ENCODE peak calls at places on chromosomes 1 and 21, in six cellular contexts. One of them, this sample, is unnamed.

GRCh38 chr1:59643526-59643925 is 171.2 kb upstream of the HOOK1 start:
- DNase-seq in pancreas: no peak
- DNase-seq in body of pancreas: no peak
- DNase-seq in heart right ventricle: no peak
- DNase-seq in colonic mucosa: no peak
- DNase-seq in uterus: no peak
- DNase-seq in this sample: no peak

GRCh38 chr1:53238197-53239155 is at the start of gene MAGOH:
- DNase-seq in heart right ventricle: peak; percentile 93
- DNase-seq in colonic mucosa: peak; percentile 97
- DNase-seq in pancreas: peak; percentile 92
- DNase-seq in body of pancreas: peak; percentile 95
- DNase-seq in uterus: peak; percentile 94
- DNase-seq in this sample: peak; percentile 86

GRCh38 chr1:154219511-154219910 is 1.2 kb upstream of the UBAP2L start:
- DNase-seq in body of pancreas: peak; percentile 26
- DNase-seq in uterus: no peak
- DNase-seq in pancreas: no peak
- DNase-seq in colonic mucosa: peak; percentile 31
- DNase-seq in heart right ventricle: no peak
- DNase-seq in this sample: peak; percentile 6

GRCh38 chr1:180887841-180888240 is 24.9 kb upstream of the KIAA1614 start:
- DNase-seq in uterus: no peak
- DNase-seq in body of pancreas: no peak
- DNase-seq in colonic mucosa: no peak
- DNase-seq in pancreas: no peak
- DNase-seq in heart right ventricle: no peak
- DNase-seq in this sample: no peak

GRCh38 chr1:230827081-230827681 is 41.1 kb downstream of the C1orf198 start:
- DNase-seq in colonic mucosa: no peak
- DNase-seq in pancreas: no peak
- DNase-seq in heart right ventricle: peak; percentile 56
- DNase-seq in body of pancreas: peak; percentile 31
- DNase-seq in uterus: peak; percentile 56
- DNase-seq in this sample: no peak

GRCh38 chr1:57424231-57425027 is 569 bp upstream of the DAB1 start:
- DNase-seq in colonic mucosa: no peak
- DNase-seq in pancreas: peak; percentile 30
- DNase-seq in heart right ventricle: peak; percentile 27
- DNase-seq in body of pancreas: peak; percentile 24
- DNase-seq in uterus: no peak
- DNase-seq in this sample: no peak

GRCh38 chr1:88009916-88010315 is 674.2 kb upstream of the PKN2 start:
- DNase-seq in uterus: no peak
- DNase-seq in colonic mucosa: no peak
- DNase-seq in heart right ventricle: no peak
- DNase-seq in pancreas: no peak
- DNase-seq in body of pancreas: no peak
- DNase-seq in this sample: no peak

GRCh38 chr1:67978988-67979516 is 71.4 kb downstream of the DIRAS3 start:
- DNase-seq in colonic mucosa: no peak
- DNase-seq in heart right ventricle: no peak
- DNase-seq in body of pancreas: no peak
- DNase-seq in pancreas: no peak
- DNase-seq in uterus: no peak
- DNase-seq in this sample: peak; percentile 80

GRCh38 chr1:59163268-59164092 is 133.4 kb upstream of the FGGY start:
- DNase-seq in heart right ventricle: no peak
- DNase-seq in colonic mucosa: no peak
- DNase-seq in uterus: no peak
- DNase-seq in body of pancreas: no peak
- DNase-seq in pancreas: no peak
- DNase-seq in this sample: no peak

GRCh38 chr1:115748396-115749130 is 20.0 kb downstream of the CASQ2 start:
- DNase-seq in body of pancreas: no peak
- DNase-seq in pancreas: no peak
- DNase-seq in colonic mucosa: no peak
- DNase-seq in uterus: no peak
- DNase-seq in heart right ventricle: no peak
- DNase-seq in this sample: peak; percentile 55

GRCh38 chr1:64038119-64038518 is 165.3 kb upstream of the UBE2U start:
- DNase-seq in heart right ventricle: no peak
- DNase-seq in uterus: no peak
- DNase-seq in body of pancreas: no peak
- DNase-seq in pancreas: no peak
- DNase-seq in colonic mucosa: no peak
- DNase-seq in this sample: no peak

GRCh38 chr21:30443226-30443625 is 3.2 kb downstream of the KRTAP15-1 start:
- DNase-seq in heart right ventricle: no peak
- DNase-seq in body of pancreas: no peak
- DNase-seq in pancreas: no peak
- DNase-seq in uterus: no peak
- DNase-seq in colonic mucosa: no peak
- DNase-seq in this sample: no peak

DNA sequence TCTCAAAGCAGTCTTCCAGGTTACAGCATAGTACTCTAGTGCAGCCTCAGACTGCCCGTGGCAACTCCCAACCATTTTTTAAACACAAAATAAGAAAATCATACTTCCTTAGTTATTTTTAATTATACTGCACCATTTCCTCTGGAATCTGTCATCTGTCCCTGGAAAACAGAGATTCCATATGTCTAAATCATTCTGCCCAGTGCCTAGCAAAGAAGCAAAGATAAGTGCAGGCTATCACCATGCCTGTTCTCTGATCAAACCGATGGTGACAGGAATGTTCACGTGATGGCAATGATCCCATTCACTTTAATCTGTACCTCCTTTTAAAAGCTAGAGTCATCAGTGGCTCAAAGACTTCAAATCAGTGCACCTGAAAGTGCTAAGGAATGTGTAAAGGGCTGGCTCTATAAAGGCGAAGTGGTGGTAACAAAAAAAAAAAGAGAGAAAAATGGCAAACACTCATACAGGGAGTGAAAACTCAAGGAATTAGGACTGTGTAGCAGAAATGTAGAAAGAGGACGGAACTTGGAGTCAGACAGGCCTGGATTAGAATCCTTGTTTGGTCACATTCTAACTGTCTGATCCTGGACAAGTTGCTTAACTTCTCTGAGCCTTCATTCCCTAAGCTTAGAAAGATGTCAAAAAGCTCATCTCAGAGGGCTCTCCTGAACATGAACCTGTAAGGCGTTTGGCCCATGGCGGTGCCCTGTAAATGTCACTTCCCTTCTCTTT is 9.9 kb upstream of the CCN1 start:
- DNase-seq in heart right ventricle: no peak
- DNase-seq in colonic mucosa: no peak
- DNase-seq in uterus: no peak
- DNase-seq in pancreas: no peak
- DNase-seq in body of pancreas: no peak
- DNase-seq in this sample: no peak
- H3K27ac ChIP-seq in heart right ventricle: no peak overlapping the region
- H3K27ac ChIP-seq in colonic mucosa: no peak overlapping the region
- H3K27ac ChIP-seq in uterus: peak overlapping the region; percentile 97
- H3K27ac ChIP-seq in pancreas: no peak overlapping the region
- H3K27ac ChIP-seq in body of pancreas: no peak overlapping the region
- H3K27ac ChIP-seq in this sample: no peak overlapping the region

DNA sequence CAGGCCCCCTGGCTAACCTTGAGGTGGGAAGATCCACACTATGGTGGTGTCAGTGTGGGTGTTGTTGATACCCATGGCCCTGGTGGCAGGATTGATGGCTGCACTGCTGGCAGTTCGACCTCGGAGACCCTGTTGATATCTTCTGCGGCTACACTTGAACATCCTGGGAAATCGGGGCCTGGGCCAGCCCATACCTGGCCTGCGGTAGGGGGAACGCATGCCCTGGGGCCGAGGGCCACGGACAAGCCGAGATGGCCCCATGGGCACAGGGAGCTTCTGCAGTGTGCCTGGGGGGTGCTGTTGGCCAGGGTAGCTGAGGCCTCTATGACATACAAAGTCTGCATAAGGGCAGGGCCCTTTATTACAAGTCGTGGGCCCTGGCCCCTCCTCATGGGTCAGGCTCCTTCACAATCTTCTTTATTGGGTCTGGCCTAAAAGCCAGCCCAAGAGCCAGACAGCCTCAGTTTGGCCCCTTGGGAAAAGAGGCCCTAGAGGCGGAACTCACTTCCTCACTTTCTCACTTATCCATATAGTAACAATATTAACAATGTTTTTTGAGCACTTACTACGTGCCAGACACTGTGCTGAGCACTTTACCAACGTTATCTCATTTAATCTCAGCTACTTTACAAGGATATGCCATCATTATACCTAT is at the start of gene P3R3URF:
- DNase-seq in pancreas: no peak
- DNase-seq in body of pancreas: no peak
- DNase-seq in uterus: no peak
- DNase-seq in heart right ventricle: no peak
- DNase-seq in colonic mucosa: no peak
- DNase-seq in this sample: no peak
- TF ChIP-seq CTCF in pancreas: no peak
- TF ChIP-seq CTCF in body of pancreas: no peak
- TF ChIP-seq CTCF in uterus: no peak
- TF ChIP-seq CTCF in heart right ventricle: no peak
- TF ChIP-seq CTCF in colonic mucosa: no peak
- TF ChIP-seq CTCF in this sample: no peak

DNA sequence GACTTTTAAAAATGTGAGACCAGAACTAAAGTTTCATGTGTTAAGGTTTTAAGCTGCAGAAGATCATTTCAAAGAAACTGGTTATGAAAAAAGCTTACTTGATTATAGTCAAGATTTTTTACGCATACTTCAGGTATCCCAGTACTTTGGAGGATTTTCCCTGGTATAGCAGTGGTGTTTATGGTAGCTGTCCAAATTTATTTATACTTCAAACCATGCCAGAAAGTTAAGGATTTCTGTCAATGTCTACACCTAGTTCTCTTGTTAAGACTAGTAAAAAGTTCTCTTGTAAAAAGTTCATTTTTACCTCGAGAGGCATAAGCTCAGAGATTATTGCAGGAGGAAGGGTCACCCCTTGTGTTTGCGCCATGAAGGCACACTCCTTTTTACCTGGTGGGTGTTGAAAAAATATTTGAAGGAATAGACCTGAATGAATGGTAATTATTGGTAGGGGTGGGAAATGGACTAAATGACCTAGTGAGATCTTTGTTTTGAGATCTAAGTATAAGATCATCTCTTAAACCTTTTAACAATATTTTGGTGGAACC is 2.8 kb downstream of the DYRK1A start:
- DNase-seq in heart right ventricle: no peak
- DNase-seq in colonic mucosa: no peak
- DNase-seq in uterus: no peak
- DNase-seq in pancreas: no peak
- DNase-seq in body of pancreas: no peak
- DNase-seq in this sample: no peak
- H3K4me1 ChIP-seq in heart right ventricle: peaks cover 43% of the 10 kb centered on the region
- H3K4me1 ChIP-seq in colonic mucosa: peaks cover 14% of the 10 kb centered on the region
- H3K4me1 ChIP-seq in uterus: peaks cover 9% of the 10 kb centered on the region
- H3K4me1 ChIP-seq in pancreas: peaks cover 45% of the 10 kb centered on the region
- H3K4me1 ChIP-seq in body of pancreas: peaks cover 62% of the 10 kb centered on the region
- H3K4me1 ChIP-seq in this sample: peaks cover 42% of the 10 kb centered on the region

GRCh38 chr1:17046043-17046657 is 7.7 kb downstream of the SDHB start:
- DNase-seq in heart right ventricle: no peak
- DNase-seq in body of pancreas: no peak
- DNase-seq in uterus: no peak
- DNase-seq in pancreas: no peak
- DNase-seq in colonic mucosa: no peak
- DNase-seq in this sample: no peak

GRCh38 chr1:17043676-17044075 is 10.2 kb downstream of the SDHB start:
- DNase-seq in pancreas: no peak
- DNase-seq in uterus: no peak
- DNase-seq in colonic mucosa: no peak
- DNase-seq in heart right ventricle: no peak
- DNase-seq in body of pancreas: no peak
- DNase-seq in this sample: no peak

GRCh38 chr1:17047924-17048323 is 5.9 kb downstream of the SDHB start:
- DNase-seq in colonic mucosa: no peak
- DNase-seq in uterus: no peak
- DNase-seq in body of pancreas: no peak
- DNase-seq in heart right ventricle: no peak
- DNase-seq in pancreas: no peak
- DNase-seq in this sample: no peak

GRCh38 chr1:17045623-17046022 is 8.2 kb downstream of the SDHB start:
- DNase-seq in colonic mucosa: no peak
- DNase-seq in uterus: no peak
- DNase-seq in heart right ventricle: no peak
- DNase-seq in body of pancreas: no peak
- DNase-seq in pancreas: no peak
- DNase-seq in this sample: no peak

DNA sequence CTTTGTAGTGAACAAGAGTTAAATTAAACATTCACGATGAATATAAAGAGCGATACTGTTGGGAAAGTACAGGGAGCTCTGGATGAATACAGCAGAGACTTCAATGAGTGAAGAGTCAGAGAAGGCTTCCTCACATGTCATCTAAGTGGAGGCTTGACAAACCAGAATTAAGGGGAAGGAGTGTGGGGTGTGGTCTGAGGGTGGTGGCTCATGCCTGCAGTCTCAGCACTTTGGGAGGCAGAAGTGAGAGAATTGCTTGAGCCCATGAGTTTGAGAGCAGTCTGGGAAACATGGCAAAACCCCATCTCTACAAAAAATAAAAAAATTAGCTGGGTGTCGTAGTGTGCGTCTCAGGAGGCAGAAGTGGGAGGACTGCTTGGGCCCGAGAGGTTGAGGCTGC is 8.7 kb downstream of the SDHB start:
- DNase-seq in pancreas: no peak
- DNase-seq in uterus: no peak
- DNase-seq in heart right ventricle: no peak
- DNase-seq in body of pancreas: no peak
- DNase-seq in colonic mucosa: no peak
- DNase-seq in this sample: no peak
- H3K27ac ChIP-seq in pancreas: no peak overlapping the region
- H3K27ac ChIP-seq in uterus: peak overlapping the region; percentile 64
- H3K27ac ChIP-seq in heart right ventricle: peak overlapping the region; percentile 2
- H3K27ac ChIP-seq in body of pancreas: no peak overlapping the region
- H3K27ac ChIP-seq in colonic mucosa: no peak overlapping the region
- H3K27ac ChIP-seq in this sample: no peak overlapping the region

GRCh38 chr1:12486401-12487005 is 131.5 kb downstream of the DHRS3 start:
- DNase-seq in body of pancreas: peak; percentile 59
- DNase-seq in uterus: peak; percentile 76
- DNase-seq in pancreas: no peak
- DNase-seq in colonic mucosa: no peak
- DNase-seq in heart right ventricle: no peak
- DNase-seq in this sample: no peak
- TF ChIP-seq CTCF in body of pancreas: no peak
- TF ChIP-seq CTCF in uterus: no peak
- TF ChIP-seq CTCF in pancreas: no peak
- TF ChIP-seq CTCF in colonic mucosa: no peak
- TF ChIP-seq CTCF in heart right ventricle: no peak
- TF ChIP-seq CTCF in this sample: no peak

This sample was measured in foreskin keratinocyte.